ENCODE peak calls at places on chromosomes 3 and 15, in four cellular contexts. U is breast epithelium, S is GM23338, O is stomach. X is an unnamed sample. For H3K27me3, the result is how much of the 10 kb centered on the place peaks cover.

GRCh38 chr15:86362556-86362955 is 282.9 kb downstream of the AGBL1 start:
- DNase-seq in U (no peak), O (no peak), S (no peak), X (no peak)

GRCh38 chr3:59559721-59560514 is 510.1 kb upstream of the CFAP20DC start:
- DNase-seq in S (no peak), O (no peak), U (no peak), X (no peak)

GRCh38 chr15:80496101-80496500 is 91.9 kb downstream of the ARNT2 start:
- DNase-seq in O (no peak), U (no peak), S (no peak), X (no peak)

GRCh38 chr3:196793224-196793623 is 53.6 kb downstream of the PAK2 start:
- DNase-seq in U (no peak), S (peak), O (no peak), X (peak)

GRCh38 chr15:75136118-75136517 is 65.6 kb upstream of the C15orf39 start:
- DNase-seq in S (no peak), O (no peak), U (no peak), X (no peak)

GRCh38 chr15:90004671-90005070 is 3.5 kb downstream of the ZNF710 start:
- DNase-seq in S (no peak), O (no peak), U (no peak), X (no peak)

GRCh38 chr3:10445561-10445960 is 59.8 kb downstream of the ATP2B2 start:
- DNase-seq in O (no peak), U (no peak), S (no peak), X (no peak)

GRCh38 chr3:48503406-48504050 is 446 bp downstream of the SHISA5 start:
- DNase-seq in S (peak), O (peak), U (peak), X (peak)

GRCh38 chr3:12222765-12223485 is 64.2 kb upstream of the TIMP4 start:
- DNase-seq in O (no peak), S (no peak), U (no peak), X (peak)

GRCh38 chr3:134014270-134014669 is 15.5 kb downstream of the SLCO2A1 start:
- DNase-seq in O (no peak), U (no peak), S (no peak), X (no peak)

GRCh38 chr3:146817705-146818104 is 212.6 kb upstream of the PLSCR5 start:
- DNase-seq in S (peak), U (no peak), O (no peak), X (no peak)

GRCh38 chr15:70713547-70714414 is 49.6 kb downstream of the UACA start:
- DNase-seq in O (no peak), U (no peak), S (no peak), X (no peak)

GRCh38 chr3:140022061-140022781 is 87.2 kb downstream of the CLSTN2 start:
- DNase-seq in U (no peak), O (no peak), S (no peak), X (no peak)

DNA sequence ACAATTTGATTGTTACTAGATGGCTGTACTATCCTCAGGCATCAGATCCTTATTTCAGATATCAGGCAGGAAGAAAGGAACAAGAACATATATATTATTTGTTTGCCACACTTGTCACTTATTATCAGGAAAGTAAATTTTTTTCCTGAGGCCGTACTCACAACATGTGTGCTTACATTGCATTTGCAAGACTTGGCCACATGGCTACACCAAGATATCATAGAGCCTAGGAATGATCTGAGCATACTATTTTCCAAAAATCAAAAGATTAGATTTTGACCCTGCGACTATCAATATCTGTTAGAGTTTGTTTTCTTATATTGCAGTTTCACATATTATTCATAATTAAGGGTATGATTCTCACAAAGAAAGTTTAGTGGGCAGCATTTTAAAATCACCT is 426.2 kb upstream of the BCHE start:
- DNase-seq in U (no peak), O (no peak), S (no peak), X (no peak)
- TF ChIP-seq CTCF in U (no peak), O (no peak), S (no peak), X (no peak)

GRCh38 chr15:73927476-73928240 is 1.4 kb downstream of the LOXL1 start:
- DNase-seq in S (peak), U (peak), O (peak), X (peak)
- TF ChIP-seq POLR2AphosphoS5 in S (no peak), U (no peak), O (no peak), X (no peak)

GRCh38 chr3:197154-197855 is 742 bp downstream of the CHL1 start:
- DNase-seq in U (no peak), O (no peak), S (peak), X (no peak)
- H3K27me3 ChIP-seq in U (under half), O (under half), S (half or more), X (under half)

DNA sequence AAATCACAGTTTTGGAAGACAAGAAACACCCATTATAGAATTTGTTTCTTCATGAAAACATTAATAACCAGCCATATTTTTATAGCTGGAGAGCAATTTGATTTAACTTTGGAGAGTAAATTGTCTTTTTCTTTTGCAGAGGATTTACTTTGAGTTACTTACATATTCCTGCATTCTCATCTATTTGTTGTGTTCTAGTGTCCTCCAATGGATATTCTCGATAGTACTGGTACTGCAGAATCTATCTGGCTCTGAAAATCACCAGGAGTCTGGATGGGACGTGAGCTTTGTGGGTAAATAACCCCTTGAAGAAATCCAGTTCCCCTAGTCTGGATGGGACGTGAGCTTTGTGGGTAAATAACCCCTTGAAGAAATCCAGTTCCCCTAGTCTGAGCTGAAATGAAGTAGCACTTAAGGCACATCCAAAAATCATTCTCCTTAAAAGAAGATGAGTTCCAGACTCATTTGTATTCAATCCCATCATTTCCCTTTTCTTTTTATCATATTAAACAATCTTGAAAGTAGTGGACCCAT is 294.1 kb upstream of the UBE2E2 start:
- DNase-seq in S (peak), U (no peak), O (no peak), X (no peak)
- TF ChIP-seq CTCF in S (peak), U (no peak), O (no peak), X (no peak)

DNA sequence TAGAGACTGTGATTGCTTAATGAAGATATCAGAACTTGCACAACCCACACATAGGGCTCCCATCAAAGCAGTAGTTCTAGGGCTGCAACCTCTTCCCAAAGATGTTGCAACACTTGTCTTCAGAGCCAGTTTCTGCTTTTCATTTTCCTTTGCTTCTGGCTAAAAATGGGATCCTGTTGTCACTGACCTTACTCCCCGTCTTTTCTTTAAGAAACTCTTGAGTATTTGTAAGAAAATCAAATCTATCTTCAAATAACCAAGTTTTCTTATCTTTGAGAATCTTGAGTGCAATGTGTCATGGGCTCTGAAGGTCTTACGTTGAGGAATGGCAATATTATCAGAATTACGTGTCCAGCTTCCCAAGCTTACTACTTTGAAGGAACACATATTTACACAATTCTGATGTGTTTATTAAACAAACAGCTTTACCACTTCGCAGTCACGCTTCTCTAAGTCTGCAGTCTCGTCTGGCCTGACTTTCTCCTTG is 24.1 kb downstream of the CACNA1D start:
- DNase-seq in O (no peak), S (no peak), U (no peak), X (no peak)
- TF ChIP-seq POLR2AphosphoS5 in O (no peak), S (no peak), U (no peak), X (no peak)

DNA sequence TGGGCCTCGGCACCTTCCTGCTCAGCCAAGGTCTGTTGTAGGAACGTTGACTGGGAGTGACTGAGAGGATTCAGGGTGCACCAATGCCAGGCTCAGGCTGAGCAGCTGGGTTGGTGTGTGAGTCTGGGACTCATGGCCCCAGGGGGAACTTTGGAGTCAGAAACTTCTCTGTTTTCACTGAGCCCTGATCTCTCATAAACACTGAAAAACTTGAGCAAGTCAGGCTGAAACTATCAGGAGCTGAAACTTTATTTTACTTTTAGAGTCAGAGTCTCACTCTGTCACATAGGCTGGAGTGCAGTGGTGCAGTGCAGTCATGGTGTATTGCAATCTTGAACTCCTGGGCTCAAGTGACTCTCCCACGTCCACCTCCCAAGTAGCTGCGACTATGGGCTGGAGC is 3.0 kb downstream of the TRAK1 start:
- DNase-seq in O (no peak), S (no peak), U (no peak), X (no peak)
- H3K27me3 ChIP-seq in O (under half), S (under half), U (under half), X (under half)

X was measured in prostate gland.